ENCODE peak calls at places on chromosomes 13 and 19, in five cellular contexts. V is endothelial cell of umbilical vein, O is heart left ventricle, K is A549, S is breast epithelium. Z is an unnamed sample.
A peak's percentile ranks its signal among the peaks of the same experiment; 100 is the strongest.

GRCh38 chr13:44726214-44726613 is 150.1 kb upstream of the TSC22D1 start:
- DNase-seq in V (no peak), O (no peak), K (no peak), S (no peak), Z (no peak)

GRCh38 chr13:80547885-80548284 is 207.0 kb upstream of the SPRY2 start:
- DNase-seq in V (peak; percentile 84), O (peak; percentile 39), K (no peak), S (no peak), Z (no peak)

GRCh38 chr13:79901336-79901735 is 420.4 kb downstream of the NDFIP2 start:
- DNase-seq in V (no peak), O (no peak), K (no peak), S (no peak), Z (no peak)

GRCh38 chr13:111531505-111531904 is 211.1 kb downstream of the TEX29 start:
- DNase-seq in V (no peak), O (no peak), K (peak; percentile 6), S (no peak), Z (no peak)

GRCh38 chr19:3357731-3358391 is 8.5 kb upstream of the NFIC start:
- DNase-seq in V (no peak), O (no peak), K (no peak), S (no peak), Z (no peak)

GRCh38 chr19:47047931-47048399 is 459 bp downstream of the TMEM160 start:
- DNase-seq in V (peak; percentile 90), O (peak; percentile 86), K (peak; percentile 94), S (peak; percentile 81), Z (peak; percentile 83)

GRCh38 chr19:18171605-18172327 is 1.8 kb upstream of the IFI30 start:
- DNase-seq in V (no peak), O (no peak), K (no peak), S (no peak), Z (no peak)

GRCh38 chr19:13521066-13521465 is 14.8 kb upstream of the CACNA1A start:
- DNase-seq in V (no peak), O (no peak), K (no peak), S (no peak), Z (no peak)

GRCh38 chr13:108155185-108156106 is 59.9 kb downstream of the LIG4 start:
- DNase-seq in V (peak; percentile 60), O (peak; percentile 37), K (peak; percentile 29), S (no peak), Z (peak; percentile 74)

GRCh38 chr13:73038064-73038463 is 20.7 kb upstream of the KLF5 start:
- DNase-seq in V (no peak), O (no peak), K (no peak), S (no peak), Z (no peak)

DNA sequence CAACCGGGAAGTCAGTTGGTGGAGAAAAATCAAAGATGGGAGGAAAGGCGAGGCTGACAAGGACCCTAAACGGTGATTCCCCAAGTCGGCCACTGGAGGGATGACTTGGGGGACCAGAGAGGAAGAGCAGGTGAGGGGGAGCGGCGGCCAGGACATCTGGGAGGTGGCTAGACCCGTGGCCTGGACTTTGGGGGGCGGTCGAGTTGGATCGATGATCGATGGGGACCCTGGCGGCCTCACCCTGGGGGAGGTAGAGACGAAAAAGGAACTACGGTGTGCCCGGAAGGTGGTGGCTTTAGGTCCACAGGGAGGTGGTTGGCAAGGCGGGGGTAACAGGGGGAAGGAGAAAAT is 7.6 kb upstream of the CIRBP start:
- DNase-seq in V (no peak), O (no peak), K (peak; percentile 53), S (no peak), Z (peak; percentile 46)
- TF ChIP-seq CTCF in V (peak; percentile 6), O (no peak), K (no peak), S (peak; percentile 53), Z (peak; percentile 54)

GRCh38 chr19:8412783-8413592 is at the start of gene MARCHF2:
- DNase-seq in V (peak; percentile 98), O (peak; percentile 98), K (peak; percentile 96), S (peak; percentile 97), Z (peak; percentile 97)
- TF ChIP-seq POLR2A in V (peak; percentile 58), O (peak; percentile 81), K (peak; percentile 30), S (no peak), Z (no peak)

GRCh38 chr19:4980087-4980486 is 11.2 kb downstream of the KDM4B start:
- DNase-seq in V (no peak), O (no peak), K (no peak), S (no peak), Z (no peak)

GRCh38 chr19:4974855-4975469 is 6.0 kb downstream of the KDM4B start:
- DNase-seq in V (no peak), O (no peak), K (no peak), S (no peak), Z (no peak)

GRCh38 chr19:4976412-4977298 is 7.7 kb downstream of the KDM4B start:
- DNase-seq in V (peak; percentile 58), O (peak; percentile 82), K (peak; percentile 79), S (peak; percentile 88), Z (peak; percentile 66)

GRCh38 chr19:4979211-4979807 is 10.4 kb downstream of the KDM4B start:
- DNase-seq in V (no peak), O (no peak), K (no peak), S (no peak), Z (no peak)

GRCh38 chr19:4977299-4978174 is 8.6 kb downstream of the KDM4B start:
- DNase-seq in V (no peak), O (peak; percentile 69), K (no peak), S (no peak), Z (peak; percentile 37)
- H3K4me3 ChIP-seq in V (no peak overlapping the region), O (no peak overlapping the region), K (no peak overlapping the region), S (peak overlapping the region; percentile 28), Z (no peak overlapping the region)

GRCh38 chr13:91045351-91046034 is 302.0 kb upstream of the MIR17HG start:
- DNase-seq in V (no peak), O (no peak), K (peak; percentile 22), S (no peak), Z (no peak)
- TF ChIP-seq CTCF in V (no peak), O (no peak), K (peak; percentile 50), S (no peak), Z (no peak)

Z was measured in transverse colon.